ENCODE peak calls at places on chromosomes 11 and 22, in four cellular contexts. L, W, H and J are unnamed samples. For H3K4me1, the result is how much of the 10 kb centered on the place peaks cover.

GRCh38 chr11:111851067-111851466 is 20.3 kb downstream of the ALG9 start:
- DNase-seq in W (no peak), H (no peak), L (no peak), J (no peak)

GRCh38 chr11:102566112-102566511 is 35.6 kb upstream of the MMP7 start:
- DNase-seq in H (no peak), L (no peak), W (no peak), J (no peak)

GRCh38 chr11:75445315-75445953 is 12.4 kb upstream of the KLHL35 start:
- DNase-seq in W (peak), L (peak), H (peak), J (peak)

GRCh38 chr11:18865951-18866350 is 73.3 kb downstream of the MRGPRX1 start:
- DNase-seq in W (no peak), L (no peak), H (no peak), J (no peak)

GRCh38 chr11:779120-779954 is 2.0 kb upstream of the GATD1 start:
- DNase-seq in L (no peak), W (no peak), H (no peak), J (no peak)

GRCh38 chr11:47916361-47916841 is 64.0 kb upstream of the PTPRJ start:
- DNase-seq in L (no peak), H (peak), W (peak), J (peak)

GRCh38 chr22:17672417-17672991 is 33.9 kb downstream of the BCL2L13 start:
- DNase-seq in W (no peak), H (no peak), L (no peak), J (no peak)

GRCh38 chr11:118918686-118919280 is 6.9 kb downstream of the BCL9L start:
- DNase-seq in H (no peak), W (peak), L (peak), J (no peak)

GRCh38 chr11:112670806-112671570 is 290.2 kb upstream of the NCAM1 start:
- DNase-seq in W (no peak), H (no peak), L (no peak), J (no peak)

GRCh38 chr22:26318975-26319374 is 110.1 kb upstream of the ASPHD2 start:
- DNase-seq in H (peak), L (no peak), W (no peak), J (no peak)

GRCh38 chr11:62545437-62546243 is 966 bp downstream of the AHNAK start:
- DNase-seq in L (peak), H (peak), W (peak), J (peak)

GRCh38 chr11:2803186-2804057 is 82.2 kb downstream of the CDKN1C start:
- DNase-seq in L (no peak), H (no peak), W (peak), J (peak)

GRCh38 chr11:69876013-69876412 is 56.8 kb upstream of the FGF3 start:
- DNase-seq in W (no peak), H (no peak), L (no peak), J (peak)

GRCh38 chr11:82701847-82702520 is 31.7 kb downstream of the FAM181B start:
- DNase-seq in H (peak), W (no peak), L (peak), J (no peak)

GRCh38 chr11:57363131-57363530 is 17.8 kb downstream of the PRG3 start:
- DNase-seq in H (no peak), W (no peak), L (no peak), J (no peak)

GRCh38 chr22:27274770-27275449 is 526.6 kb downstream of the MN1 start:
- DNase-seq in W (no peak), H (no peak), L (no peak), J (no peak)

GRCh38 chr11:44903518-44903917 is 47.2 kb downstream of the TP53I11 start:
- DNase-seq in W (no peak), L (no peak), H (no peak), J (no peak)

GRCh38 chr11:17019231-17019630 is 5.0 kb upstream of the PLEKHA7 start:
- DNase-seq in H (no peak), L (no peak), W (no peak), J (no peak)

GRCh38 chr11:128473631-128474030 is 113.7 kb downstream of the ETS1 start:
- DNase-seq in H (no peak), L (no peak), W (no peak), J (no peak)

GRCh38 chr22:50544078-50544745 is 1.5 kb upstream of the KLHDC7B start:
- DNase-seq in H (no peak), L (peak), W (no peak), J (peak)

GRCh38 chr11:103633037-103633788 is 403.2 kb upstream of the DDI1 start:
- DNase-seq in L (no peak), H (no peak), W (no peak), J (no peak)

GRCh38 chr22:19694696-19695095 is 19.6 kb upstream of the SEPTIN5 start:
- DNase-seq in H (no peak), W (no peak), L (no peak), J (no peak)

GRCh38 chr22:37046589-37046988 is 5.0 kb upstream of the KCTD17 start:
- DNase-seq in L (no peak), H (no peak), W (no peak), J (no peak)

GRCh38 chr11:110196241-110196754 is 100.1 kb downstream of the RDX start:
- DNase-seq in L (peak), H (no peak), W (no peak), J (no peak)

DNA sequence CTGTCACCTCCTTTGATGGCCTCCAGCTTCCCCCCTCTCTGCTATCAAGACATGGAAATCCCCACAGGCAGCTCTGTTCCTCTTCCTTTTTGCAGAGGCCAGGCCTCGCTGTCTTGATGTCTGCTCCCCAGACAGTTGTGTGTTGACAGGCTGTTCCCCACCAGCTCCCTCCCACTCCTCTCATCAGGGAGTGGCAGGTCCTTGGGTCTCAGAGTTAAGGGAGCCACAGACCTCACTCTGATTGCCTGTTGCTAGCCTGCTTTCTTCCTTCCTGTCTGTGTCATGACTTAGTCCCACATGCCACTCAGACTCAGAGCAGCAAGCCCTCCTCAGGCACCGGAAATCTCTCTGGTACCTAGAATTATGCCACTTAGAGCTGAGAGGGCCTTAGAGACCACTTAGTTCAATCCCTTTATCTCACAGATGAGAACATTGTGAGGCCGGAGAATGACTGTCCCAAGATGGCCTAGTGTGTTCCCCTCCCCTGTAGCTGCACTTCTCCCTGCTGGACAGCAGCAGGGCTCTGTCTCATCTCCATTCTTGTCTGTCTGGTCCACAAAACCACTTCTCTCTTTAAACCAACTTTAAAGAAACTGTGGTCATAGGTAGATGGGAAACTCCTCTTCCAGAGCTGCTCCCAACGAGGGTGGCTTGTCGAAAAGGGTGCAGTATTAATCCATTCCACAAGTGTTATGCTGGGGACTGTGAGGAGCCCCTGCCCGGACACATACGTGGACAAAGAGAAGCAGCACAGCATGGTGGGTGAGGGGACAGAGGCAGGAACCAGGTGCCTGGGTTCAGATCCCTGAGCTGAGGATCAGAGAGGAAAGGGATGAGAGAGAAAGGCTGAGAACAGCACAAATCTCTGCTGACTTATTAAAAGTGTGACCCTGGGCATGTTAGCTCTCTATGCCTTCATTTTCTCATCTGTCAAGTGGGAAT is 4.2 kb downstream of the AMPD3 start:
- DNase-seq in L (no peak), W (no peak), H (peak), J (no peak)
- H3K4me1 ChIP-seq in L (under half), W (under half), H (under half), J (under half)

GRCh38 chr11:121870202-121871045 is 245.6 kb downstream of the BLID start:
- DNase-seq in L (no peak), W (peak), H (no peak), J (no peak)
- TF ChIP-seq EP300 in L (no peak), W (no peak), H (no peak), J (no peak)

DNA sequence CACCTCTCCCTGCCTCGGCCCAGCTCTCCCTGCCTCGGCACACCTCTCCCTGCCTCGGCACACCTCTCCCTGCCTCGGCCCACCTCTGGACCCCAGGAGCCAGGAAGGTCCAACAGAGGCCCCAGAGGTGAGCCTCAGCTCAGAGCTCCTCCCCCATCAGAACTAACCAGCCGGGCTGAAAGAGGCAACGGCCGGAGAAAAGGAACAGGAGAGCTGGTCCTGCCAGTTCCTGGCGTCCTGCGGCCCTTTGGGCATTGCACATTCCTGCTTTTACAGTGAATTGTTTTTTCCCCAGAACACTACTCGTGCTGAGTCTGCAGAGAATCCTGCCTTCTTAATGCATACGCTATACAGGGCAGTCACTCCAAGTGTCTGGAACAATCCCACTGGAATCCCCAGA is 45.8 kb downstream of the LMO1 start:
- DNase-seq in H (no peak), L (no peak), W (no peak), J (no peak)
- TF ChIP-seq POLR2A in H (no peak), L (no peak), W (no peak), J (no peak)

DNA sequence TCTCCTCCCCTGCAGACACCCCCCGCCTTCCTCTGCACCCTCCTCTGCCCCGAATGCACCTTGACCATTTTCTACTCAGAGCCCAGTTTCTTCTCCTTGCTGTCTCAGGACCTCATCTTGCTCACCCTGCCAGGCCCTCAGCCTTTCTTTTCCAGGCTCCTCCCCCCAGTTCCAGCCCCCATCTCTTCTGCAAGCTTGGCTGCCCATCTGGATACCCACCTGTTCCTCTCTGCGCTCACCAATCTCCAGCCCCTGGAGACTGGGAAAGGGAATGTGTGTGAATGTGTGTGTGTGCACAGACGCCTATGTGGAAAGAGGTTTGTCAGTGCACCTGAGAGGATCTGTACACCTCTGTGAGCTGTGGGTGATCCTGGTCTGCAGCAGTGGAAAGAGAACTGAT is 36.4 kb downstream of the SLC22A12 start:
- DNase-seq in H (no peak), L (no peak), W (no peak), J (no peak)
- H3K4me1 ChIP-seq in H (under half), L (under half), W (under half), J (under half)

DNA sequence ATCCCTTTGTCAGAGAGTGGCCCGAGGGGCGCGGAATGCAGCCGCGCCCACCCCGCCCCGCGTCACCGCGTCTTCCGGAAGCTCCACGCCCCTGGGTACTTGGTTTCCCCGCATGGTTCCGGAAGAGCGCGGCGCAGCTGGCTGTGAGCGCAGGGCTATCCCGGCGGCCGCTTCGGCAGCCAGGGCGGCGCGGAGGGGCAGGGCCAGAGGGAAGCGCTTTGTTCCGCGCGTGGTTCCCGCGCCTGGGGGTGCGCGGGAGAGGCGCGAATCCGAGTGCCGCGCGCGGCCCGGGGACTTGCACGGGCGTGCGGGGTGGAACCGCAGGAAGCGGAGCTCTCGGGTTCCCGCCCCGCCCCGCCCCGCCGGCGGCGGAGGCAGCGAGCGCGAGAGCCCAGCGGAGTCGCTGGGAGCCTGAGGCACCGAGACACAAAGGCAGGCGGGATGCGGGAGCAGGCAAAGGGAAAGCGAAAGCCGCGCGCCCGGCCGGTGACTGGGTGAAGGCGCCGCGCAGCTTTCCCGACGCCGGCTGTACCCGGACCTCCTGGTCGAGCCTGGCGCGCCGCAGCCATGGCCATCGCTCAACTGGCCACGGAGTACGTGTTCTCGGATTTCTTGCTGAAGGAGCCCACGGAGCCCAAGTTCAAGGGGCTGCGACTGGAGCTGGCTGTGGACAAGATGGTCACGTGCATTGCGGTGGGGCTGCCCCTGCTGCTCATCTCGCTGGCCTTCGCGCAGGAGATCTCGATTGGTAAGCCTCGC is at the start of gene PANX1:
- DNase-seq in W (peak), H (peak), L (peak), J (peak)
- TF ChIP-seq EP300 in W (no peak), H (no peak), L (no peak), J (no peak)

GRCh38 chr22:29559030-29559429 is 5.5 kb upstream of the THOC5 start:
- DNase-seq in W (no peak), H (no peak), L (no peak), J (no peak)

GRCh38 chr22:29555065-29555644 is 1.6 kb upstream of the THOC5 start:
- DNase-seq in H (no peak), L (no peak), W (peak), J (no peak)

GRCh38 chr22:29550005-29550404 is 3.6 kb downstream of the THOC5 start:
- DNase-seq in H (no peak), L (no peak), W (no peak), J (no peak)

GRCh38 chr22:29553391-29554224 is at the start of gene THOC5:
- DNase-seq in H (peak), W (peak), L (peak), J (peak)
- TF ChIP-seq POLR2A in H (peak), W (no peak), L (peak), J (no peak)

GRCh38 chr11:123179571-123179970 is 15.5 kb downstream of the CLMP start:
- DNase-seq in L (no peak), H (no peak), W (no peak), J (no peak)

GRCh38 chr11:123182101-123182500 is 12.9 kb downstream of the CLMP start:
- DNase-seq in L (no peak), H (no peak), W (no peak), J (no peak)

GRCh38 chr11:123181075-123181474 is 14.0 kb downstream of the CLMP start:
- DNase-seq in H (no peak), L (no peak), W (no peak), J (no peak)

GRCh38 chr11:123180574-123180973 is 14.5 kb downstream of the CLMP start:
- DNase-seq in W (no peak), L (no peak), H (no peak), J (no peak)

GRCh38 chr11:123180166-123180565 is 14.9 kb downstream of the CLMP start:
- DNase-seq in L (no peak), W (no peak), H (no peak), J (no peak)
- H3K4me1 ChIP-seq in L (half or more), W (under half), H (under half), J (under half)